ENCODE peak calls at places on chromosome 4, in six cellular contexts. W, U, L, T, H and Z are unnamed samples. For H3K36me3, the result is how much of the 10 kb centered on the place peaks cover.

GRCh38 chr4:66376396-66376795 is 706.1 kb upstream of the EPHA5 start:
- DNase-seq in W (no peak), U (no peak), L (no peak), T (no peak), H (no peak), Z (no peak)

GRCh38 chr4:45566896-45567603 is 556.8 kb downstream of the GABRG1 start:
- DNase-seq in W (no peak), U (no peak), L (peak), T (no peak), H (no peak), Z (no peak)

GRCh38 chr4:32985256-32985655 is 2265.1 kb downstream of the PCDH7 start:
- DNase-seq in W (no peak), U (no peak), L (no peak), T (no peak), H (no peak), Z (no peak)

GRCh38 chr4:105246712-105247111 is 100.0 kb downstream of the TET2 start:
- DNase-seq in W (no peak), U (no peak), L (no peak), T (no peak), H (no peak), Z (no peak)

GRCh38 chr4:37365888-37366287 is 121.3 kb downstream of the NWD2 start:
- DNase-seq in W (no peak), U (no peak), L (no peak), T (no peak), H (no peak), Z (no peak)

GRCh38 chr4:41881931-41882621 is 53.2 kb upstream of the TMEM33 start:
- DNase-seq in W (peak), U (no peak), L (no peak), T (no peak), H (no peak), Z (peak)

GRCh38 chr4:11954093-11954492 is 525.4 kb upstream of the HS3ST1 start:
- DNase-seq in W (peak), U (no peak), L (no peak), T (no peak), H (peak), Z (peak)

GRCh38 chr4:78510681-78511080 is 40.9 kb upstream of the ANXA3 start:
- DNase-seq in W (no peak), U (no peak), L (no peak), T (no peak), H (no peak), Z (no peak)

GRCh38 chr4:177105526-177105925 is 204.1 kb upstream of the NEIL3 start:
- DNase-seq in W (no peak), U (no peak), L (no peak), T (no peak), H (no peak), Z (no peak)

GRCh38 chr4:177108708-177109107 is 201.0 kb upstream of the NEIL3 start:
- DNase-seq in W (peak), U (no peak), L (no peak), T (no peak), H (no peak), Z (no peak)

GRCh38 chr4:177107288-177107901 is 202.3 kb upstream of the NEIL3 start:
- DNase-seq in W (no peak), U (no peak), L (no peak), T (no peak), H (no peak), Z (no peak)

GRCh38 chr4:177109769-177110168 is 199.9 kb upstream of the NEIL3 start:
- DNase-seq in W (no peak), U (no peak), L (no peak), T (no peak), H (no peak), Z (no peak)
- H3K4me3 ChIP-seq in W (no peak), U (no peak), L (no peak), T (no peak), H (no peak), Z (no peak)

DNA sequence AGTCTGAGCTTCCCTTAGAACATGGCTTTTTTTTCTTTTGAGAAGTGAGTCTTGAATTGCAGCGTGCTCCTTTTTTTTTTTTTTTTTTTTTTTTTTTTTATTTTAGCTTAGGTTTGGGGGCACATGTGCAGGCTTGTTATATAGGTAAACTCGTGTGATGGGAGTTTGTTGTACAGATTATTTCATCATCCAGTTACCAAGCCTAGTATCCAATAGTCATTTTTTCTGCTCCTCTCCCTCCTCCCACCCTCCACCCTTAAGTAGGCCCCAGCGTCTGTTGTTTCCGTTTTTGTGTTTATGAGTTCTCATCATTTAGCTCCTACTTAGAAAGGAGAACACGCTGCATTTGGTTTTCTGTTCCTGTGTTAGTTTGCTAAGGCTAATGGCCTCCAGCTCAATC is 81.3 kb upstream of the TSPAN5 start:
- DNase-seq in W (no peak), U (no peak), L (no peak), T (no peak), H (no peak), Z (no peak)
- H3K36me3 ChIP-seq in W (under half), U (under half), L (under half), T (under half), H (under half), Z (under half)

DNA sequence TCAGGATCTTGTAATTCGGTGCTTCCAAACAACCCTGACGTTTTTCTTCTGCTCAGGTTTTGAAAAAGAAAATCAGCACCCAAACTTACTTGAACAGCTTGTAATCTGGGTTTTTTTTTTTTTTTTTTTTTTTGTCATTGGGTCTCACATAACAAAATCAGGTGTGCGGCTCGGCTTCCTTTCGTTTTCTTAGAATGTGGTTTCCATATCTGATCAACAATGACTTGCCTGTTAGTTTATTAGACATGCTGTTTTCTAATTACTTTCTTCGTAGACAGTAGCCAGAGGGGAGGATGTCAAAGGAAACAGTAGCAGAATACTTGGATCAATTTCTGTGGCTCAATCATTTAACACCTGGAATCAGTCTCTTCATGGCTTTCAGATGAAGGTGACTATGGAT is 890 bp upstream of the FREM3 start:
- DNase-seq in W (no peak), U (no peak), L (no peak), T (no peak), H (no peak), Z (no peak)
- H3K4me3 ChIP-seq in W (peak), U (no peak), L (no peak), T (no peak), H (no peak), Z (no peak)

GRCh38 chr4:25760518-25761157 is 102.2 kb downstream of the SEL1L3 start:
- DNase-seq in W (no peak), U (no peak), L (no peak), T (no peak), H (no peak), Z (no peak)
- H3K36me3 ChIP-seq in W (under half), U (under half), L (half or more), T (under half), H (under half), Z (under half)

GRCh38 chr4:123449780-123450179 is 53.2 kb downstream of the SPRY1 start:
- DNase-seq in W (no peak), U (no peak), L (no peak), T (no peak), H (peak), Z (no peak)

GRCh38 chr4:123443401-123444297 is 47.1 kb downstream of the SPRY1 start:
- DNase-seq in W (peak), U (no peak), L (no peak), T (no peak), H (no peak), Z (peak)

GRCh38 chr4:123449362-123449761 is 52.8 kb downstream of the SPRY1 start:
- DNase-seq in W (no peak), U (no peak), L (no peak), T (no peak), H (no peak), Z (no peak)

GRCh38 chr4:123446791-123447474 is 50.3 kb downstream of the SPRY1 start:
- DNase-seq in W (peak), U (no peak), L (no peak), T (no peak), H (no peak), Z (no peak)

GRCh38 chr4:123444298-123444731 is 47.7 kb downstream of the SPRY1 start:
- DNase-seq in W (peak), U (no peak), L (peak), T (no peak), H (peak), Z (peak)
- H3K4me3 ChIP-seq in W (peak), U (no peak), L (peak), T (no peak), H (no peak), Z (peak)

GRCh38 chr4:8015512-8015911 is 75.9 kb upstream of the AFAP1 start:
- DNase-seq in W (peak), U (no peak), L (no peak), T (no peak), H (peak), Z (peak)
- H3K36me3 ChIP-seq in W (under half), U (under half), L (under half), T (under half), H (under half), Z (under half)